ENCODE peak calls at places on chromosomes 1 and 21, in five cellular contexts. R is lung microvascular endothelial cell; F is SW480; M is MM.1S; P is stimulated activated CD4-positive, alpha-beta T cell treated with anti-CD3 and anti-CD28 coated beads, Interleukin-2, amount 100 ng/mL, for 24 hours. V is an unnamed sample.

GRCh38 chr1:47870946-47871750 is 126.0 kb downstream of the TRABD2B start:
- DNase-seq in R (no peak), F (no peak), M (no peak), P (no peak), V (no peak)

GRCh38 chr1:215273838-215274516 is 191.4 kb downstream of the KCNK2 start:
- DNase-seq in R (no peak), F (peak), M (no peak), P (no peak), V (no peak)

GRCh38 chr1:233656032-233656620 is 42.2 kb downstream of the KCNK1 start:
- DNase-seq in R (no peak), F (no peak), M (no peak), P (no peak), V (no peak)

GRCh38 chr1:19918057-19918456 is 5.4 kb downstream of the PLA2G2E start:
- DNase-seq in R (peak), F (peak), M (peak), P (peak), V (peak)

GRCh38 chr1:198499588-198499987 is 40.9 kb downstream of the ATP6V1G3 start:
- DNase-seq in R (no peak), F (no peak), M (no peak), P (no peak), V (no peak)

GRCh38 chr1:25024631-25025350 is 94.7 kb upstream of the RUNX3 start:
- DNase-seq in R (no peak), F (no peak), M (no peak), P (no peak), V (no peak)

GRCh38 chr1:53587252-53587992 is 128.2 kb downstream of the DMRTB1 start:
- DNase-seq in R (no peak), F (no peak), M (no peak), P (no peak), V (no peak)

GRCh38 chr1:172761581-172762025 is 102.7 kb downstream of the FASLG start:
- DNase-seq in R (no peak), F (peak), M (no peak), P (no peak), V (no peak)

GRCh38 chr1:200896571-200897187 is 2.0 kb downstream of the INAVA start:
- DNase-seq in R (no peak), F (peak), M (no peak), P (no peak), V (no peak)

GRCh38 chr1:85502625-85503083 is 37.7 kb upstream of the DDAH1 start:
- DNase-seq in R (peak), F (peak), M (peak), P (no peak), V (no peak)

GRCh38 chr1:158095737-158096335 is 84.9 kb upstream of the CD1D start:
- DNase-seq in R (peak), F (no peak), M (peak), P (no peak), V (no peak)

GRCh38 chr1:58818075-58818474 is 34.2 kb upstream of the JUN start:
- DNase-seq in R (peak), F (no peak), M (no peak), P (no peak), V (no peak)

GRCh38 chr1:85976806-85977205 is 179.8 kb downstream of the COL24A1 start:
- DNase-seq in R (no peak), F (no peak), M (no peak), P (no peak), V (no peak)

GRCh38 chr1:202230061-202230938 is 36.7 kb downstream of the LGR6 start:
- DNase-seq in R (no peak), F (no peak), M (no peak), P (no peak), V (no peak)

GRCh38 chr21:17497345-17497744 is 15.5 kb upstream of the CXADR start:
- DNase-seq in R (no peak), F (no peak), M (no peak), P (no peak), V (no peak)

GRCh38 chr1:178052650-178053461 is 41.0 kb upstream of the RASAL2 start:
- DNase-seq in R (peak), F (peak), M (no peak), P (no peak), V (no peak)

GRCh38 chr1:208248254-208248935 is 4.2 kb upstream of the PLXNA2 start:
- DNase-seq in R (no peak), F (no peak), M (no peak), P (no peak), V (no peak)

GRCh38 chr1:156444407-156445001 is 56.1 kb downstream of the MEF2D start:
- DNase-seq in R (peak), F (peak), M (peak), P (peak), V (no peak)

GRCh38 chr1:192615055-192615454 is 20.9 kb upstream of the RGS13 start:
- DNase-seq in R (no peak), F (no peak), M (peak), P (no peak), V (no peak)

GRCh38 chr1:206696812-206697585 is 12.3 kb downstream of the MAPKAPK2 start:
- DNase-seq in R (peak), F (no peak), M (peak), P (no peak), V (no peak)

GRCh38 chr1:170700842-170701305 is 36.9 kb downstream of the PRRX1 start:
- DNase-seq in R (peak), F (no peak), M (no peak), P (no peak), V (no peak)

GRCh38 chr1:154328318-154329151 is 3.2 kb downstream of the ATP8B2 start:
- DNase-seq in R (peak), F (peak), M (peak), P (peak), V (peak)

GRCh38 chr1:3762873-3763228 is 9.7 kb upstream of the SMIM1 start:
- DNase-seq in R (no peak), F (no peak), M (no peak), P (no peak), V (no peak)

GRCh38 chr1:222784916-222785315 is 29.9 kb upstream of the DISP1 start:
- DNase-seq in R (no peak), F (no peak), M (no peak), P (no peak), V (no peak)

GRCh38 chr1:221239911-221240310 is 360.7 kb downstream of the HLX start:
- DNase-seq in R (no peak), F (no peak), M (no peak), P (no peak), V (no peak)

GRCh38 chr1:173002891-173003582 is 47.7 kb downstream of the TNFSF18 start:
- DNase-seq in R (no peak), F (no peak), M (no peak), P (no peak), V (no peak)

V was measured in T follicular helper cell.